ENCODE peak calls at places on chromosome 16, in eight cellular contexts. One of them, this sample, is unnamed.

GRCh38 chr16:86951831-86952598 is 365.2 kb downstream of the C16orf95 start:
- DNase-seq in BE2C: no peak
- DNase-seq in NCI-H2029 treated with DMSO at 0.1 percent for 48 hours: no peak
- DNase-seq in GM12891: no peak
- DNase-seq in activated effector memory CD4-positive, alpha-beta T cell treated with anti-CD3 and anti-CD28 coated beads, Interleukin-2, amount 50 U/mL, for 16 hours: no peak
- DNase-seq in HTR-8/SVneo: peak
- DNase-seq in astrocyte of the spinal cord: peak
- DNase-seq in esophagus muscularis mucosa: no peak
- DNase-seq in this sample: no peak

GRCh38 chr16:67349172-67349571 is 22.6 kb downstream of the LRRC36 start:
- DNase-seq in BE2C: no peak
- DNase-seq in NCI-H2029 treated with DMSO at 0.1 percent for 48 hours: no peak
- DNase-seq in GM12891: no peak
- DNase-seq in activated effector memory CD4-positive, alpha-beta T cell treated with anti-CD3 and anti-CD28 coated beads, Interleukin-2, amount 50 U/mL, for 16 hours: no peak
- DNase-seq in HTR-8/SVneo: no peak
- DNase-seq in astrocyte of the spinal cord: peak
- DNase-seq in esophagus muscularis mucosa: no peak
- DNase-seq in this sample: no peak

GRCh38 chr16:84893849-84894599 is 74.2 kb downstream of the CRISPLD2 start:
- DNase-seq in BE2C: no peak
- DNase-seq in NCI-H2029 treated with DMSO at 0.1 percent for 48 hours: no peak
- DNase-seq in GM12891: no peak
- DNase-seq in activated effector memory CD4-positive, alpha-beta T cell treated with anti-CD3 and anti-CD28 coated beads, Interleukin-2, amount 50 U/mL, for 16 hours: no peak
- DNase-seq in HTR-8/SVneo: no peak
- DNase-seq in astrocyte of the spinal cord: no peak
- DNase-seq in esophagus muscularis mucosa: no peak
- DNase-seq in this sample: no peak

GRCh38 chr16:20904507-20905079 is 4.0 kb downstream of the LYRM1 start:
- DNase-seq in BE2C: no peak
- DNase-seq in NCI-H2029 treated with DMSO at 0.1 percent for 48 hours: peak
- DNase-seq in GM12891: peak
- DNase-seq in activated effector memory CD4-positive, alpha-beta T cell treated with anti-CD3 and anti-CD28 coated beads, Interleukin-2, amount 50 U/mL, for 16 hours: no peak
- DNase-seq in HTR-8/SVneo: no peak
- DNase-seq in astrocyte of the spinal cord: peak
- DNase-seq in esophagus muscularis mucosa: no peak
- DNase-seq in this sample: no peak

GRCh38 chr16:22189473-22190168 is 16.5 kb upstream of the EEF2K start:
- DNase-seq in BE2C: peak
- DNase-seq in NCI-H2029 treated with DMSO at 0.1 percent for 48 hours: no peak
- DNase-seq in GM12891: no peak
- DNase-seq in activated effector memory CD4-positive, alpha-beta T cell treated with anti-CD3 and anti-CD28 coated beads, Interleukin-2, amount 50 U/mL, for 16 hours: peak
- DNase-seq in HTR-8/SVneo: no peak
- DNase-seq in astrocyte of the spinal cord: peak
- DNase-seq in esophagus muscularis mucosa: no peak
- DNase-seq in this sample: no peak

GRCh38 chr16:85057212-85057889 is 29.8 kb downstream of the KIAA0513 start:
- DNase-seq in BE2C: no peak
- DNase-seq in NCI-H2029 treated with DMSO at 0.1 percent for 48 hours: no peak
- DNase-seq in GM12891: no peak
- DNase-seq in activated effector memory CD4-positive, alpha-beta T cell treated with anti-CD3 and anti-CD28 coated beads, Interleukin-2, amount 50 U/mL, for 16 hours: no peak
- DNase-seq in HTR-8/SVneo: no peak
- DNase-seq in astrocyte of the spinal cord: no peak
- DNase-seq in esophagus muscularis mucosa: no peak
- DNase-seq in this sample: no peak

GRCh38 chr16:17133851-17134250 is 336.9 kb downstream of the XYLT1 start:
- DNase-seq in BE2C: no peak
- DNase-seq in NCI-H2029 treated with DMSO at 0.1 percent for 48 hours: no peak
- DNase-seq in GM12891: no peak
- DNase-seq in activated effector memory CD4-positive, alpha-beta T cell treated with anti-CD3 and anti-CD28 coated beads, Interleukin-2, amount 50 U/mL, for 16 hours: no peak
- DNase-seq in HTR-8/SVneo: no peak
- DNase-seq in astrocyte of the spinal cord: no peak
- DNase-seq in esophagus muscularis mucosa: no peak
- DNase-seq in this sample: no peak

GRCh38 chr16:10738231-10739077 is 5.2 kb upstream of the NUBP1 start:
- DNase-seq in BE2C: no peak
- DNase-seq in NCI-H2029 treated with DMSO at 0.1 percent for 48 hours: no peak
- DNase-seq in GM12891: peak
- DNase-seq in activated effector memory CD4-positive, alpha-beta T cell treated with anti-CD3 and anti-CD28 coated beads, Interleukin-2, amount 50 U/mL, for 16 hours: peak
- DNase-seq in HTR-8/SVneo: peak
- DNase-seq in astrocyte of the spinal cord: peak
- DNase-seq in esophagus muscularis mucosa: no peak
- DNase-seq in this sample: peak

GRCh38 chr16:23504076-23504452 is 6.2 kb downstream of the GGA2 start:
- DNase-seq in BE2C: no peak
- DNase-seq in NCI-H2029 treated with DMSO at 0.1 percent for 48 hours: no peak
- DNase-seq in GM12891: no peak
- DNase-seq in activated effector memory CD4-positive, alpha-beta T cell treated with anti-CD3 and anti-CD28 coated beads, Interleukin-2, amount 50 U/mL, for 16 hours: no peak
- DNase-seq in HTR-8/SVneo: no peak
- DNase-seq in astrocyte of the spinal cord: peak
- DNase-seq in esophagus muscularis mucosa: no peak
- DNase-seq in this sample: no peak

GRCh38 chr16:89574681-89575246 is 794 bp upstream of the CPNE7 start:
- DNase-seq in BE2C: peak
- DNase-seq in NCI-H2029 treated with DMSO at 0.1 percent for 48 hours: no peak
- DNase-seq in GM12891: peak
- DNase-seq in activated effector memory CD4-positive, alpha-beta T cell treated with anti-CD3 and anti-CD28 coated beads, Interleukin-2, amount 50 U/mL, for 16 hours: peak
- DNase-seq in HTR-8/SVneo: peak
- DNase-seq in astrocyte of the spinal cord: peak
- DNase-seq in esophagus muscularis mucosa: no peak
- DNase-seq in this sample: peak

GRCh38 chr16:87487361-87487924 is 5.4 kb downstream of the ZCCHC14 start:
- DNase-seq in BE2C: no peak
- DNase-seq in NCI-H2029 treated with DMSO at 0.1 percent for 48 hours: peak
- DNase-seq in GM12891: no peak
- DNase-seq in activated effector memory CD4-positive, alpha-beta T cell treated with anti-CD3 and anti-CD28 coated beads, Interleukin-2, amount 50 U/mL, for 16 hours: peak
- DNase-seq in HTR-8/SVneo: no peak
- DNase-seq in astrocyte of the spinal cord: no peak
- DNase-seq in esophagus muscularis mucosa: no peak
- DNase-seq in this sample: no peak

GRCh38 chr16:8798174-8798527 is 512 bp downstream of the PMM2 start:
- DNase-seq in BE2C: no peak
- DNase-seq in NCI-H2029 treated with DMSO at 0.1 percent for 48 hours: no peak
- DNase-seq in GM12891: no peak
- DNase-seq in activated effector memory CD4-positive, alpha-beta T cell treated with anti-CD3 and anti-CD28 coated beads, Interleukin-2, amount 50 U/mL, for 16 hours: no peak
- DNase-seq in HTR-8/SVneo: no peak
- DNase-seq in astrocyte of the spinal cord: peak
- DNase-seq in esophagus muscularis mucosa: no peak
- DNase-seq in this sample: no peak

GRCh38 chr16:72561-73537 is at the start of gene RHBDF1:
- DNase-seq in BE2C: peak
- DNase-seq in NCI-H2029 treated with DMSO at 0.1 percent for 48 hours: no peak
- DNase-seq in GM12891: no peak
- DNase-seq in activated effector memory CD4-positive, alpha-beta T cell treated with anti-CD3 and anti-CD28 coated beads, Interleukin-2, amount 50 U/mL, for 16 hours: no peak
- DNase-seq in HTR-8/SVneo: peak
- DNase-seq in astrocyte of the spinal cord: no peak
- DNase-seq in esophagus muscularis mucosa: no peak
- DNase-seq in this sample: no peak

GRCh38 chr16:70483426-70483825 is 29.0 kb downstream of the FCSK start:
- DNase-seq in BE2C: no peak
- DNase-seq in NCI-H2029 treated with DMSO at 0.1 percent for 48 hours: no peak
- DNase-seq in GM12891: no peak
- DNase-seq in activated effector memory CD4-positive, alpha-beta T cell treated with anti-CD3 and anti-CD28 coated beads, Interleukin-2, amount 50 U/mL, for 16 hours: no peak
- DNase-seq in HTR-8/SVneo: no peak
- DNase-seq in astrocyte of the spinal cord: no peak
- DNase-seq in esophagus muscularis mucosa: no peak
- DNase-seq in this sample: peak

GRCh38 chr16:20966746-20967145 is 66.2 kb downstream of the LYRM1 start:
- DNase-seq in BE2C: no peak
- DNase-seq in NCI-H2029 treated with DMSO at 0.1 percent for 48 hours: no peak
- DNase-seq in GM12891: no peak
- DNase-seq in activated effector memory CD4-positive, alpha-beta T cell treated with anti-CD3 and anti-CD28 coated beads, Interleukin-2, amount 50 U/mL, for 16 hours: no peak
- DNase-seq in HTR-8/SVneo: no peak
- DNase-seq in astrocyte of the spinal cord: no peak
- DNase-seq in esophagus muscularis mucosa: no peak
- DNase-seq in this sample: no peak